ENCODE peak calls at places on chromosomes 5 and 9, in eight cellular contexts. D, M, Z, R, F, G, T and I are unnamed samples.

GRCh38 chr5:106121972-106122605 is 1548.6 kb downstream of the EFNA5 start:
- DNase-seq in T (no peak), M (peak; percentile 32), Z (no peak), R (no peak), D (peak; percentile 31), F (no peak), G (no peak), I (no peak)

GRCh38 chr5:164597293-164597900 is 1092.0 kb downstream of the MAT2B start:
- DNase-seq in T (no peak), Z (no peak), M (no peak), F (no peak), D (no peak), R (no peak), G (no peak), I (no peak)

GRCh38 chr5:69368458-69369368 is 607 bp downstream of the AK6 start:
- DNase-seq in G (no peak), Z (no peak), D (no peak), R (peak; percentile 56), F (no peak), M (no peak), T (no peak), I (no peak)

GRCh38 chr9:107707419-107707837 is 217.9 kb upstream of the KLF4 start:
- DNase-seq in M (no peak), F (no peak), Z (no peak), G (peak; percentile 67), T (no peak), D (no peak), R (peak; percentile 98), I (no peak)

GRCh38 chr9:121991305-121991661 is 101.8 kb downstream of the TTLL11 start:
- DNase-seq in R (no peak), D (no peak), G (no peak), T (no peak), F (no peak), M (no peak), Z (no peak), I (no peak)

GRCh38 chr9:133114451-133114885 is 6.6 kb downstream of the RALGDS start:
- DNase-seq in R (peak; percentile 47), F (no peak), G (no peak), D (no peak), T (peak; percentile 94), Z (peak; percentile 80), M (no peak), I (peak; percentile 87)

GRCh38 chr9:137301086-137301947 is 754 bp downstream of the NRARP start:
- DNase-seq in T (no peak), Z (no peak), D (peak; percentile 68), G (no peak), F (no peak), R (peak; percentile 36), M (peak; percentile 78), I (no peak)

GRCh38 chr5:149257875-149258705 is 13.6 kb upstream of the AFAP1L1 start:
- DNase-seq in D (no peak), T (no peak), F (no peak), R (peak; percentile 48), G (peak; percentile 45), M (no peak), Z (no peak), I (no peak)

GRCh38 chr5:178421699-178422399 is 168.3 kb downstream of the COL23A1 start:
- DNase-seq in Z (no peak), T (no peak), G (no peak), R (no peak), D (no peak), F (no peak), M (no peak), I (no peak)

GRCh38 chr9:35835216-35835604 is 6.2 kb downstream of the TMEM8B start:
- DNase-seq in D (peak; percentile 36), Z (peak; percentile 64), G (no peak), F (no peak), T (no peak), M (peak; percentile 54), R (no peak), I (peak; percentile 77)
- TF ChIP-seq CTCF in D (no peak), Z (no peak), G (no peak), F (peak; percentile 28), T (no peak), M (no peak), R (peak; percentile 34), I (peak; percentile 54)

GRCh38 chr5:104084896-104085295 is 522.3 kb upstream of the NUDT12 start:
- DNase-seq in G (no peak), D (no peak), R (no peak), F (no peak), Z (no peak), M (no peak), T (no peak), I (no peak)
- TF ChIP-seq CTCF in G (no peak), D (no peak), R (no peak), F (no peak), Z (no peak), M (no peak), T (no peak), I (no peak)

GRCh38 chr5:4054092-4054491 is 458.5 kb downstream of the IRX1 start:
- DNase-seq in Z (no peak), G (no peak), T (no peak), R (no peak), M (no peak), F (no peak), D (peak; percentile 32), I (no peak)

GRCh38 chr5:4053111-4053510 is 457.5 kb downstream of the IRX1 start:
- DNase-seq in T (no peak), F (no peak), G (no peak), R (no peak), M (no peak), Z (no peak), D (no peak), I (no peak)

DNA sequence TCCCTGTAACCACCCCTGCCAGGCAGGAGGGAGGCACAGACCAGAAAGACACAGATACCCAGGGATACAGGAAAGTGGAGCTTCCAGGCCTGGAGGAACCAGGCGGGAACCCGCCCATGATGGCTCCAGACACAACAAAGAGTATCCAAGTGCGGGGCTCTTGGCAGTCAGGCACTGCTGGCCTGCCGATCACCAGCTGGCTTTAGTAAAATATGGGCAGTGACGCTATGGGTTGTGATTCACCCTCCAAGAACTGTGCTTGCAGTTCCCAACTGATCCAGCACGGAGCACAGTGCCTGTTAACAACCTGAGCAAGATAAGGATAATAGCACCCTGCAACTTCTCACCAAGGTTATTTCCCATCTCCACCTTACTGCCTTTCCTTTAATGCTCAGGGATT is 463.3 kb downstream of the IRX1 start:
- DNase-seq in R (no peak), T (no peak), D (no peak), G (no peak), Z (no peak), F (no peak), M (no peak), I (no peak)
- TF ChIP-seq CTCF in R (no peak), T (no peak), D (no peak), G (no peak), Z (no peak), F (no peak), M (no peak), I (no peak)

DNA sequence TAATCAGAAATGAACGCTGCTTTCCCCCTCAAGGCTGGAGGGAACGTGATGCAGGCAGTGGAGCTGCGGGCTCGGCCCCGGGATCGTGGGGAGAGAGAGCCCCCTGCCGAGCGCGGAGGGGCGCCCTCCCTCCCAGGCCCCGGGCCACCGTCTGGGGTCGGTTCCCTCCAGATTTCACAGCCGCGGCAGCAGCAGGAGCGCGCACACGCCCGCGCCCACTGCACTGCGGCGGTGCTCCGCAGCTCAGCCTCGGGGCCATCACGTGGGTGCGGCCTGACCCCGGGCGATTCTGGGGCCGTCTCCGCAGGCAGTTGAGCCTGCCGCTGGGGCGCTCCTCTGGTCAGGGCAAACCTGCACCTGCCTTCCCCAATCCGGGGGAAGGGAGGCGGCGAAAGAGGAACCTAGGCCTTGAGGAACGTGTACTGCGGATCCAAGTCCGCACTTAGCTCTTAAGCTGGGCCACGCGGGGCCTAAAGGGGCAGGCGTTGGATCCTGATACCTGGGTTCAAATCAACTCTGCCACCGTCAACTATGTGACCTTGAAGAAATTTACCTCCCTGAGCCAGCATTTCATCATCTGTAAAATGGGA is 9.4 kb upstream of the DELE1 start:
- DNase-seq in T (no peak), Z (peak; percentile 71), M (no peak), G (no peak), R (no peak), D (peak; percentile 46), F (no peak), I (no peak)
- TF ChIP-seq CTCF in T (no peak), Z (no peak), M (no peak), G (peak; percentile 26), R (peak; percentile 17), D (no peak), F (peak; percentile 40), I (peak; percentile 71)

GRCh38 chr9:129175515-129175824 is 2.6 kb downstream of the IER5L start:
- DNase-seq in M (no peak), F (no peak), R (no peak), Z (no peak), T (no peak), G (no peak), D (no peak), I (no peak)

GRCh38 chr9:129173296-129174101 is 4.6 kb downstream of the IER5L start:
- DNase-seq in M (no peak), Z (no peak), D (no peak), G (no peak), R (no peak), F (no peak), T (no peak), I (no peak)

GRCh38 chr9:129174102-129174723 is 3.8 kb downstream of the IER5L start:
- DNase-seq in D (peak; percentile 94), F (no peak), R (peak; percentile 95), G (no peak), M (peak; percentile 90), T (peak; percentile 82), Z (peak; percentile 97), I (no peak)

GRCh38 chr9:129175825-129176633 is 2.0 kb downstream of the IER5L start:
- DNase-seq in M (peak; percentile 85), Z (peak; percentile 96), T (peak; percentile 69), G (no peak), F (peak; percentile 49), D (peak; percentile 90), R (peak; percentile 95), I (no peak)

DNA sequence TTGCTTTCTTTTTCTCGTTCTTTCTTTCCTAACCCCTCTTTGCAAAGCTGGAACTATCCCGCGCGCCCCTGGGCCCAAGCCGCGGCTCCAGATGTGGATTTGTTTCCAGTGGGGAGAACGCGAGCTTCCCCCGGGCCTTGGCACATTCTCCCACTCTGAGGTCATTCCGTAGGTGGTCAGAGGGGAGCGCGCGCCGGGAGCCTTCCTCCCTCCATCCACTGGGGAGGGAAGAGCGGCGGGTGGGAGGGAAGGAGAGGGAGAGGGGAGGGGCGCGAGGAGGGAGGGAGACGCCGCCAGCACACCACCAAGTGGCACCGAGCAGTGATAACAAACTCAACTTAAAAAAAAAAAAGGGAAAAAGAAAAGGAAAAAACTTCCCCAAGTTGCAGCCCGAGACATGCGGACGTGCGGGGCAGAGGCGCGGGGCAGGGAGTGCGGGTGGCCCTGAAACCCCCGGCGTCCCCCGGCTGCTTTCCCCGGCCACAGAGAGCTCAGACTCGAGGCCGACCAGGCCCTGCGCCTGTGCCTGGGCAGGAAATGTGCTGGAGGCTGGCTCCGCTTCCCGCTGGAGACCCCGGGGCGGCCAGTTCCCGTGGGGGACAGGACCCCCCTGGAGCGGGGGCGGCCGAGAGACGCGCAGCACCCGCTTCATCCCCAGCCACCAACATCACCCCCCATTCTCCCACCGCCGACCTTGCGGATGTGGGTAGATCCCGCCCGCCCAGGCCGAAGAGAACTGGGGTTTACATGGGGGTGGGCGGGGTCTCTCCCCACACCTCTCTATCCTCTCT is 3.1 kb downstream of the IER5L start:
- DNase-seq in M (peak; percentile 77), T (peak; percentile 59), R (peak; percentile 91), Z (peak; percentile 96), G (peak; percentile 66), D (peak; percentile 79), F (no peak), I (no peak)
- TF ChIP-seq CTCF in M (no peak), T (no peak), R (no peak), Z (no peak), G (peak; percentile 4), D (no peak), F (no peak), I (peak; percentile 57)